ENCODE peak calls at places on chromosome 17, in nine cellular contexts. One of them, this sample, is unnamed.

GRCh38 chr17:48871551-48872351 is 20.8 kb upstream of the ATP5MC1 start:
- DNase-seq in NCI-H345: no peak
- DNase-seq in HuH-7: peak
- DNase-seq in HTR-8/SVneo: no peak
- DNase-seq in NCI-H460: no peak
- DNase-seq in left cardiac atrium: peak
- DNase-seq in occipital lobe: no peak
- DNase-seq in RCC 7860: peak
- DNase-seq in ecto neural progenitor cell: no peak
- DNase-seq in this sample: peak

GRCh38 chr17:62309381-62309780 is 71.0 kb upstream of the EFCAB3 start:
- DNase-seq in NCI-H345: no peak
- DNase-seq in HuH-7: no peak
- DNase-seq in HTR-8/SVneo: no peak
- DNase-seq in NCI-H460: no peak
- DNase-seq in left cardiac atrium: no peak
- DNase-seq in occipital lobe: no peak
- DNase-seq in RCC 7860: no peak
- DNase-seq in ecto neural progenitor cell: no peak
- DNase-seq in this sample: no peak

GRCh38 chr17:35540589-35541404 is 3.3 kb upstream of the SLFN12L start:
- DNase-seq in NCI-H345: no peak
- DNase-seq in HuH-7: no peak
- DNase-seq in HTR-8/SVneo: peak
- DNase-seq in NCI-H460: peak
- DNase-seq in left cardiac atrium: peak
- DNase-seq in occipital lobe: no peak
- DNase-seq in RCC 7860: peak
- DNase-seq in ecto neural progenitor cell: peak
- DNase-seq in this sample: peak

GRCh38 chr17:74274060-74274702 is at the start of gene DNAI2:
- DNase-seq in NCI-H345: peak
- DNase-seq in HuH-7: no peak
- DNase-seq in HTR-8/SVneo: no peak
- DNase-seq in NCI-H460: no peak
- DNase-seq in left cardiac atrium: peak
- DNase-seq in occipital lobe: no peak
- DNase-seq in RCC 7860: no peak
- DNase-seq in ecto neural progenitor cell: peak
- DNase-seq in this sample: peak

GRCh38 chr17:68381076-68381900 is 76.0 kb downstream of the WIPI1 start:
- DNase-seq in NCI-H345: no peak
- DNase-seq in HuH-7: no peak
- DNase-seq in HTR-8/SVneo: peak
- DNase-seq in NCI-H460: peak
- DNase-seq in left cardiac atrium: peak
- DNase-seq in occipital lobe: no peak
- DNase-seq in RCC 7860: peak
- DNase-seq in ecto neural progenitor cell: no peak
- DNase-seq in this sample: no peak

GRCh38 chr17:6936370-6937028 is 59.4 kb upstream of the ALOX12 start:
- DNase-seq in NCI-H345: no peak
- DNase-seq in HuH-7: no peak
- DNase-seq in HTR-8/SVneo: no peak
- DNase-seq in NCI-H460: no peak
- DNase-seq in left cardiac atrium: peak
- DNase-seq in occipital lobe: peak
- DNase-seq in RCC 7860: no peak
- DNase-seq in ecto neural progenitor cell: no peak
- DNase-seq in this sample: peak

GRCh38 chr17:3667366-3668278 is 756 bp downstream of the TAX1BP3 start:
- DNase-seq in NCI-H345: peak
- DNase-seq in HuH-7: peak
- DNase-seq in HTR-8/SVneo: peak
- DNase-seq in NCI-H460: peak
- DNase-seq in left cardiac atrium: peak
- DNase-seq in occipital lobe: peak
- DNase-seq in RCC 7860: peak
- DNase-seq in ecto neural progenitor cell: peak
- DNase-seq in this sample: peak

GRCh38 chr17:45431531-45432404 is 902 bp downstream of the ARHGAP27 start:
- DNase-seq in NCI-H345: peak
- DNase-seq in HuH-7: peak
- DNase-seq in HTR-8/SVneo: peak
- DNase-seq in NCI-H460: peak
- DNase-seq in left cardiac atrium: peak
- DNase-seq in occipital lobe: peak
- DNase-seq in RCC 7860: peak
- DNase-seq in ecto neural progenitor cell: peak
- DNase-seq in this sample: peak

GRCh38 chr17:19642373-19642893 is 6.1 kb upstream of the ALDH3A2 start:
- DNase-seq in NCI-H345: no peak
- DNase-seq in HuH-7: no peak
- DNase-seq in HTR-8/SVneo: no peak
- DNase-seq in NCI-H460: no peak
- DNase-seq in left cardiac atrium: no peak
- DNase-seq in occipital lobe: no peak
- DNase-seq in RCC 7860: no peak
- DNase-seq in ecto neural progenitor cell: no peak
- DNase-seq in this sample: no peak

GRCh38 chr17:16313159-16314090 is 39.8 kb downstream of the CENPV start:
- DNase-seq in NCI-H345: no peak
- DNase-seq in HuH-7: peak
- DNase-seq in HTR-8/SVneo: no peak
- DNase-seq in NCI-H460: no peak
- DNase-seq in left cardiac atrium: no peak
- DNase-seq in occipital lobe: no peak
- DNase-seq in RCC 7860: peak
- DNase-seq in ecto neural progenitor cell: no peak
- DNase-seq in this sample: no peak

GRCh38 chr17:15348030-15348429 is 6.6 kb upstream of the TEKT3 start:
- DNase-seq in NCI-H345: peak
- DNase-seq in HuH-7: peak
- DNase-seq in HTR-8/SVneo: no peak
- DNase-seq in NCI-H460: no peak
- DNase-seq in left cardiac atrium: no peak
- DNase-seq in occipital lobe: no peak
- DNase-seq in RCC 7860: no peak
- DNase-seq in ecto neural progenitor cell: no peak
- DNase-seq in this sample: no peak

GRCh38 chr17:13525876-13526275 is 75.9 kb downstream of the HS3ST3A1 start:
- DNase-seq in NCI-H345: no peak
- DNase-seq in HuH-7: no peak
- DNase-seq in HTR-8/SVneo: no peak
- DNase-seq in NCI-H460: no peak
- DNase-seq in left cardiac atrium: no peak
- DNase-seq in occipital lobe: no peak
- DNase-seq in RCC 7860: no peak
- DNase-seq in ecto neural progenitor cell: no peak
- DNase-seq in this sample: no peak

GRCh38 chr17:31778538-31778937 is 80.5 kb downstream of the COPRS start:
- DNase-seq in NCI-H345: no peak
- DNase-seq in HuH-7: no peak
- DNase-seq in HTR-8/SVneo: no peak
- DNase-seq in NCI-H460: no peak
- DNase-seq in left cardiac atrium: no peak
- DNase-seq in occipital lobe: no peak
- DNase-seq in RCC 7860: peak
- DNase-seq in ecto neural progenitor cell: no peak
- DNase-seq in this sample: no peak